ENCODE peak calls at places on chromosomes 3 and 15, in seven cellular contexts. One of them, this sample, is unnamed.

GRCh38 chr3:169661567-169662214 is 1.8 kb downstream of the MECOM start:
- DNase-seq in stimulated activated CD4-positive, alpha-beta T cell treated with anti-CD3 and anti-CD28 coated beads, TNF-alpha, amount 100 ng/mL, for 1 hour: no peak
- DNase-seq in T-helper 9 cell: no peak
- DNase-seq in RCC 7860: no peak
- DNase-seq in stimulated activated naive CD8-positive, alpha-beta T cell treated with anti-CD3 and anti-CD28 coated beads, Interleukin-15, Interleukin-2, amounts not matched to agents 100 U/mL and 50 U/mL, for 24 hours: peak
- DNase-seq in ACHN: peak
- DNase-seq in activated CD8-positive, alpha-beta memory T cell treated with anti-CD3 and anti-CD28 coated beads for 1 hour: no peak
- DNase-seq in this sample: peak

GRCh38 chr15:100769975-100770340 is 109.7 kb upstream of the ALDH1A3 start:
- DNase-seq in ACHN: no peak
- DNase-seq in activated CD8-positive, alpha-beta memory T cell treated with anti-CD3 and anti-CD28 coated beads for 1 hour: no peak
- DNase-seq in T-helper 9 cell: no peak
- DNase-seq in stimulated activated naive CD8-positive, alpha-beta T cell treated with anti-CD3 and anti-CD28 coated beads, Interleukin-15, Interleukin-2, amounts not matched to agents 100 U/mL and 50 U/mL, for 24 hours: no peak
- DNase-seq in RCC 7860: no peak
- DNase-seq in stimulated activated CD4-positive, alpha-beta T cell treated with anti-CD3 and anti-CD28 coated beads, TNF-alpha, amount 100 ng/mL, for 1 hour: no peak
- DNase-seq in this sample: no peak

GRCh38 chr15:72375501-72375845 is 341 bp downstream of the HEXA start:
- DNase-seq in T-helper 9 cell: no peak
- DNase-seq in ACHN: no peak
- DNase-seq in stimulated activated CD4-positive, alpha-beta T cell treated with anti-CD3 and anti-CD28 coated beads, TNF-alpha, amount 100 ng/mL, for 1 hour: no peak
- DNase-seq in RCC 7860: no peak
- DNase-seq in activated CD8-positive, alpha-beta memory T cell treated with anti-CD3 and anti-CD28 coated beads for 1 hour: peak
- DNase-seq in stimulated activated naive CD8-positive, alpha-beta T cell treated with anti-CD3 and anti-CD28 coated beads, Interleukin-15, Interleukin-2, amounts not matched to agents 100 U/mL and 50 U/mL, for 24 hours: no peak
- DNase-seq in this sample: peak

GRCh38 chr3:37179144-37179967 is 5.0 kb upstream of the LRRFIP2 start:
- DNase-seq in T-helper 9 cell: no peak
- DNase-seq in activated CD8-positive, alpha-beta memory T cell treated with anti-CD3 and anti-CD28 coated beads for 1 hour: no peak
- DNase-seq in stimulated activated naive CD8-positive, alpha-beta T cell treated with anti-CD3 and anti-CD28 coated beads, Interleukin-15, Interleukin-2, amounts not matched to agents 100 U/mL and 50 U/mL, for 24 hours: no peak
- DNase-seq in RCC 7860: peak
- DNase-seq in ACHN: peak
- DNase-seq in stimulated activated CD4-positive, alpha-beta T cell treated with anti-CD3 and anti-CD28 coated beads, TNF-alpha, amount 100 ng/mL, for 1 hour: no peak
- DNase-seq in this sample: no peak

GRCh38 chr3:19934098-19934566 is at the start of gene EFHB:
- DNase-seq in ACHN: no peak
- DNase-seq in RCC 7860: no peak
- DNase-seq in stimulated activated naive CD8-positive, alpha-beta T cell treated with anti-CD3 and anti-CD28 coated beads, Interleukin-15, Interleukin-2, amounts not matched to agents 100 U/mL and 50 U/mL, for 24 hours: peak
- DNase-seq in stimulated activated CD4-positive, alpha-beta T cell treated with anti-CD3 and anti-CD28 coated beads, TNF-alpha, amount 100 ng/mL, for 1 hour: no peak
- DNase-seq in T-helper 9 cell: no peak
- DNase-seq in activated CD8-positive, alpha-beta memory T cell treated with anti-CD3 and anti-CD28 coated beads for 1 hour: no peak
- DNase-seq in this sample: peak

GRCh38 chr3:183560607-183561006 is 5.1 kb upstream of the KLHL6 start:
- DNase-seq in stimulated activated naive CD8-positive, alpha-beta T cell treated with anti-CD3 and anti-CD28 coated beads, Interleukin-15, Interleukin-2, amounts not matched to agents 100 U/mL and 50 U/mL, for 24 hours: no peak
- DNase-seq in activated CD8-positive, alpha-beta memory T cell treated with anti-CD3 and anti-CD28 coated beads for 1 hour: no peak
- DNase-seq in ACHN: peak
- DNase-seq in T-helper 9 cell: no peak
- DNase-seq in RCC 7860: no peak
- DNase-seq in stimulated activated CD4-positive, alpha-beta T cell treated with anti-CD3 and anti-CD28 coated beads, TNF-alpha, amount 100 ng/mL, for 1 hour: no peak
- DNase-seq in this sample: peak

GRCh38 chr3:136377499-136377898 is 127.4 kb downstream of the PCCB start:
- DNase-seq in ACHN: no peak
- DNase-seq in stimulated activated naive CD8-positive, alpha-beta T cell treated with anti-CD3 and anti-CD28 coated beads, Interleukin-15, Interleukin-2, amounts not matched to agents 100 U/mL and 50 U/mL, for 24 hours: no peak
- DNase-seq in activated CD8-positive, alpha-beta memory T cell treated with anti-CD3 and anti-CD28 coated beads for 1 hour: no peak
- DNase-seq in RCC 7860: no peak
- DNase-seq in T-helper 9 cell: no peak
- DNase-seq in stimulated activated CD4-positive, alpha-beta T cell treated with anti-CD3 and anti-CD28 coated beads, TNF-alpha, amount 100 ng/mL, for 1 hour: no peak
- DNase-seq in this sample: no peak

GRCh38 chr3:123346726-123347125 is 102.2 kb downstream of the ADCY5 start:
- DNase-seq in T-helper 9 cell: no peak
- DNase-seq in stimulated activated naive CD8-positive, alpha-beta T cell treated with anti-CD3 and anti-CD28 coated beads, Interleukin-15, Interleukin-2, amounts not matched to agents 100 U/mL and 50 U/mL, for 24 hours: no peak
- DNase-seq in activated CD8-positive, alpha-beta memory T cell treated with anti-CD3 and anti-CD28 coated beads for 1 hour: no peak
- DNase-seq in ACHN: no peak
- DNase-seq in stimulated activated CD4-positive, alpha-beta T cell treated with anti-CD3 and anti-CD28 coated beads, TNF-alpha, amount 100 ng/mL, for 1 hour: no peak
- DNase-seq in RCC 7860: no peak
- DNase-seq in this sample: no peak

GRCh38 chr3:174536319-174536718 is 322.8 kb upstream of the NAALADL2 start:
- DNase-seq in ACHN: no peak
- DNase-seq in RCC 7860: no peak
- DNase-seq in activated CD8-positive, alpha-beta memory T cell treated with anti-CD3 and anti-CD28 coated beads for 1 hour: no peak
- DNase-seq in stimulated activated naive CD8-positive, alpha-beta T cell treated with anti-CD3 and anti-CD28 coated beads, Interleukin-15, Interleukin-2, amounts not matched to agents 100 U/mL and 50 U/mL, for 24 hours: no peak
- DNase-seq in stimulated activated CD4-positive, alpha-beta T cell treated with anti-CD3 and anti-CD28 coated beads, TNF-alpha, amount 100 ng/mL, for 1 hour: no peak
- DNase-seq in T-helper 9 cell: no peak
- DNase-seq in this sample: no peak

GRCh38 chr15:40336129-40337122 is 4.3 kb downstream of the CCDC9B start:
- DNase-seq in T-helper 9 cell: no peak
- DNase-seq in stimulated activated naive CD8-positive, alpha-beta T cell treated with anti-CD3 and anti-CD28 coated beads, Interleukin-15, Interleukin-2, amounts not matched to agents 100 U/mL and 50 U/mL, for 24 hours: peak
- DNase-seq in RCC 7860: no peak
- DNase-seq in stimulated activated CD4-positive, alpha-beta T cell treated with anti-CD3 and anti-CD28 coated beads, TNF-alpha, amount 100 ng/mL, for 1 hour: no peak
- DNase-seq in ACHN: no peak
- DNase-seq in activated CD8-positive, alpha-beta memory T cell treated with anti-CD3 and anti-CD28 coated beads for 1 hour: no peak
- DNase-seq in this sample: no peak

GRCh38 chr15:38275951-38276350 is 23.3 kb downstream of the SPRED1 start:
- DNase-seq in RCC 7860: no peak
- DNase-seq in stimulated activated CD4-positive, alpha-beta T cell treated with anti-CD3 and anti-CD28 coated beads, TNF-alpha, amount 100 ng/mL, for 1 hour: no peak
- DNase-seq in ACHN: no peak
- DNase-seq in stimulated activated naive CD8-positive, alpha-beta T cell treated with anti-CD3 and anti-CD28 coated beads, Interleukin-15, Interleukin-2, amounts not matched to agents 100 U/mL and 50 U/mL, for 24 hours: no peak
- DNase-seq in activated CD8-positive, alpha-beta memory T cell treated with anti-CD3 and anti-CD28 coated beads for 1 hour: no peak
- DNase-seq in T-helper 9 cell: no peak
- DNase-seq in this sample: no peak

GRCh38 chr15:31434418-31435255 is 108.0 kb downstream of the KLF13 start:
- DNase-seq in RCC 7860: no peak
- DNase-seq in ACHN: no peak
- DNase-seq in stimulated activated naive CD8-positive, alpha-beta T cell treated with anti-CD3 and anti-CD28 coated beads, Interleukin-15, Interleukin-2, amounts not matched to agents 100 U/mL and 50 U/mL, for 24 hours: peak
- DNase-seq in T-helper 9 cell: peak
- DNase-seq in stimulated activated CD4-positive, alpha-beta T cell treated with anti-CD3 and anti-CD28 coated beads, TNF-alpha, amount 100 ng/mL, for 1 hour: peak
- DNase-seq in activated CD8-positive, alpha-beta memory T cell treated with anti-CD3 and anti-CD28 coated beads for 1 hour: peak
- DNase-seq in this sample: no peak

GRCh38 chr15:35547775-35548364 is 1.9 kb upstream of the DPH6 start:
- DNase-seq in ACHN: no peak
- DNase-seq in stimulated activated CD4-positive, alpha-beta T cell treated with anti-CD3 and anti-CD28 coated beads, TNF-alpha, amount 100 ng/mL, for 1 hour: no peak
- DNase-seq in activated CD8-positive, alpha-beta memory T cell treated with anti-CD3 and anti-CD28 coated beads for 1 hour: no peak
- DNase-seq in RCC 7860: no peak
- DNase-seq in T-helper 9 cell: no peak
- DNase-seq in stimulated activated naive CD8-positive, alpha-beta T cell treated with anti-CD3 and anti-CD28 coated beads, Interleukin-15, Interleukin-2, amounts not matched to agents 100 U/mL and 50 U/mL, for 24 hours: no peak
- DNase-seq in this sample: no peak

GRCh38 chr3:69890691-69891090 is 108.8 kb upstream of the SAMMSON start:
- DNase-seq in stimulated activated naive CD8-positive, alpha-beta T cell treated with anti-CD3 and anti-CD28 coated beads, Interleukin-15, Interleukin-2, amounts not matched to agents 100 U/mL and 50 U/mL, for 24 hours: no peak
- DNase-seq in activated CD8-positive, alpha-beta memory T cell treated with anti-CD3 and anti-CD28 coated beads for 1 hour: no peak
- DNase-seq in RCC 7860: no peak
- DNase-seq in stimulated activated CD4-positive, alpha-beta T cell treated with anti-CD3 and anti-CD28 coated beads, TNF-alpha, amount 100 ng/mL, for 1 hour: no peak
- DNase-seq in T-helper 9 cell: no peak
- DNase-seq in ACHN: no peak
- DNase-seq in this sample: no peak

GRCh38 chr3:155411500-155412223 is 118.2 kb upstream of the STRIT1 start:
- DNase-seq in stimulated activated naive CD8-positive, alpha-beta T cell treated with anti-CD3 and anti-CD28 coated beads, Interleukin-15, Interleukin-2, amounts not matched to agents 100 U/mL and 50 U/mL, for 24 hours: no peak
- DNase-seq in RCC 7860: no peak
- DNase-seq in stimulated activated CD4-positive, alpha-beta T cell treated with anti-CD3 and anti-CD28 coated beads, TNF-alpha, amount 100 ng/mL, for 1 hour: no peak
- DNase-seq in activated CD8-positive, alpha-beta memory T cell treated with anti-CD3 and anti-CD28 coated beads for 1 hour: no peak
- DNase-seq in ACHN: no peak
- DNase-seq in T-helper 9 cell: no peak
- DNase-seq in this sample: peak

GRCh38 chr3:195802261-195802701 is 9.4 kb downstream of the MUC4 start:
- DNase-seq in stimulated activated CD4-positive, alpha-beta T cell treated with anti-CD3 and anti-CD28 coated beads, TNF-alpha, amount 100 ng/mL, for 1 hour: no peak
- DNase-seq in T-helper 9 cell: no peak
- DNase-seq in ACHN: no peak
- DNase-seq in stimulated activated naive CD8-positive, alpha-beta T cell treated with anti-CD3 and anti-CD28 coated beads, Interleukin-15, Interleukin-2, amounts not matched to agents 100 U/mL and 50 U/mL, for 24 hours: peak
- DNase-seq in activated CD8-positive, alpha-beta memory T cell treated with anti-CD3 and anti-CD28 coated beads for 1 hour: no peak
- DNase-seq in RCC 7860: no peak
- DNase-seq in this sample: no peak

GRCh38 chr3:7309707-7310106 is 448.8 kb downstream of the GRM7 start:
- DNase-seq in RCC 7860: no peak
- DNase-seq in T-helper 9 cell: no peak
- DNase-seq in activated CD8-positive, alpha-beta memory T cell treated with anti-CD3 and anti-CD28 coated beads for 1 hour: no peak
- DNase-seq in stimulated activated CD4-positive, alpha-beta T cell treated with anti-CD3 and anti-CD28 coated beads, TNF-alpha, amount 100 ng/mL, for 1 hour: no peak
- DNase-seq in stimulated activated naive CD8-positive, alpha-beta T cell treated with anti-CD3 and anti-CD28 coated beads, Interleukin-15, Interleukin-2, amounts not matched to agents 100 U/mL and 50 U/mL, for 24 hours: no peak
- DNase-seq in ACHN: peak
- DNase-seq in this sample: no peak

GRCh38 chr3:87227835-87228144 is 681 bp downstream of the CHMP2B start:
- DNase-seq in stimulated activated CD4-positive, alpha-beta T cell treated with anti-CD3 and anti-CD28 coated beads, TNF-alpha, amount 100 ng/mL, for 1 hour: no peak
- DNase-seq in stimulated activated naive CD8-positive, alpha-beta T cell treated with anti-CD3 and anti-CD28 coated beads, Interleukin-15, Interleukin-2, amounts not matched to agents 100 U/mL and 50 U/mL, for 24 hours: no peak
- DNase-seq in RCC 7860: no peak
- DNase-seq in activated CD8-positive, alpha-beta memory T cell treated with anti-CD3 and anti-CD28 coated beads for 1 hour: no peak
- DNase-seq in ACHN: no peak
- DNase-seq in T-helper 9 cell: no peak
- DNase-seq in this sample: no peak

GRCh38 chr15:79673416-79674123 is 223.2 kb downstream of the MTHFS start:
- DNase-seq in ACHN: peak
- DNase-seq in stimulated activated naive CD8-positive, alpha-beta T cell treated with anti-CD3 and anti-CD28 coated beads, Interleukin-15, Interleukin-2, amounts not matched to agents 100 U/mL and 50 U/mL, for 24 hours: peak
- DNase-seq in stimulated activated CD4-positive, alpha-beta T cell treated with anti-CD3 and anti-CD28 coated beads, TNF-alpha, amount 100 ng/mL, for 1 hour: no peak
- DNase-seq in RCC 7860: peak
- DNase-seq in T-helper 9 cell: no peak
- DNase-seq in activated CD8-positive, alpha-beta memory T cell treated with anti-CD3 and anti-CD28 coated beads for 1 hour: no peak
- DNase-seq in this sample: no peak

GRCh38 chr15:76059320-76060097 is at the start of gene TMEM266:
- DNase-seq in activated CD8-positive, alpha-beta memory T cell treated with anti-CD3 and anti-CD28 coated beads for 1 hour: no peak
- DNase-seq in ACHN: peak
- DNase-seq in T-helper 9 cell: peak
- DNase-seq in stimulated activated naive CD8-positive, alpha-beta T cell treated with anti-CD3 and anti-CD28 coated beads, Interleukin-15, Interleukin-2, amounts not matched to agents 100 U/mL and 50 U/mL, for 24 hours: peak
- DNase-seq in stimulated activated CD4-positive, alpha-beta T cell treated with anti-CD3 and anti-CD28 coated beads, TNF-alpha, amount 100 ng/mL, for 1 hour: no peak
- DNase-seq in RCC 7860: no peak
- DNase-seq in this sample: peak

GRCh38 chr3:42827654-42828053 is 18.4 kb downstream of the ACKR2 start:
- DNase-seq in activated CD8-positive, alpha-beta memory T cell treated with anti-CD3 and anti-CD28 coated beads for 1 hour: no peak
- DNase-seq in T-helper 9 cell: no peak
- DNase-seq in RCC 7860: no peak
- DNase-seq in stimulated activated naive CD8-positive, alpha-beta T cell treated with anti-CD3 and anti-CD28 coated beads, Interleukin-15, Interleukin-2, amounts not matched to agents 100 U/mL and 50 U/mL, for 24 hours: no peak
- DNase-seq in ACHN: no peak
- DNase-seq in stimulated activated CD4-positive, alpha-beta T cell treated with anti-CD3 and anti-CD28 coated beads, TNF-alpha, amount 100 ng/mL, for 1 hour: no peak
- DNase-seq in this sample: no peak

GRCh38 chr15:40821195-40821594 is 7.3 kb downstream of the PPP1R14D start:
- DNase-seq in RCC 7860: no peak
- DNase-seq in activated CD8-positive, alpha-beta memory T cell treated with anti-CD3 and anti-CD28 coated beads for 1 hour: no peak
- DNase-seq in stimulated activated naive CD8-positive, alpha-beta T cell treated with anti-CD3 and anti-CD28 coated beads, Interleukin-15, Interleukin-2, amounts not matched to agents 100 U/mL and 50 U/mL, for 24 hours: no peak
- DNase-seq in T-helper 9 cell: no peak
- DNase-seq in ACHN: no peak
- DNase-seq in stimulated activated CD4-positive, alpha-beta T cell treated with anti-CD3 and anti-CD28 coated beads, TNF-alpha, amount 100 ng/mL, for 1 hour: no peak
- DNase-seq in this sample: no peak

GRCh38 chr3:30473374-30474051 is 132.9 kb upstream of the TGFBR2 start:
- DNase-seq in T-helper 9 cell: no peak
- DNase-seq in RCC 7860: no peak
- DNase-seq in activated CD8-positive, alpha-beta memory T cell treated with anti-CD3 and anti-CD28 coated beads for 1 hour: no peak
- DNase-seq in stimulated activated naive CD8-positive, alpha-beta T cell treated with anti-CD3 and anti-CD28 coated beads, Interleukin-15, Interleukin-2, amounts not matched to agents 100 U/mL and 50 U/mL, for 24 hours: no peak
- DNase-seq in ACHN: no peak
- DNase-seq in stimulated activated CD4-positive, alpha-beta T cell treated with anti-CD3 and anti-CD28 coated beads, TNF-alpha, amount 100 ng/mL, for 1 hour: no peak
- DNase-seq in this sample: no peak

GRCh38 chr3:127324913-127325629 is 37.2 kb upstream of the PRR20G start:
- DNase-seq in ACHN: no peak
- DNase-seq in RCC 7860: no peak
- DNase-seq in T-helper 9 cell: no peak
- DNase-seq in activated CD8-positive, alpha-beta memory T cell treated with anti-CD3 and anti-CD28 coated beads for 1 hour: no peak
- DNase-seq in stimulated activated CD4-positive, alpha-beta T cell treated with anti-CD3 and anti-CD28 coated beads, TNF-alpha, amount 100 ng/mL, for 1 hour: no peak
- DNase-seq in stimulated activated naive CD8-positive, alpha-beta T cell treated with anti-CD3 and anti-CD28 coated beads, Interleukin-15, Interleukin-2, amounts not matched to agents 100 U/mL and 50 U/mL, for 24 hours: no peak
- DNase-seq in this sample: no peak

GRCh38 chr3:194871864-194872668 is 186.4 kb downstream of the FAM43A start:
- DNase-seq in stimulated activated CD4-positive, alpha-beta T cell treated with anti-CD3 and anti-CD28 coated beads, TNF-alpha, amount 100 ng/mL, for 1 hour: no peak
- DNase-seq in RCC 7860: peak
- DNase-seq in ACHN: peak
- DNase-seq in stimulated activated naive CD8-positive, alpha-beta T cell treated with anti-CD3 and anti-CD28 coated beads, Interleukin-15, Interleukin-2, amounts not matched to agents 100 U/mL and 50 U/mL, for 24 hours: no peak
- DNase-seq in T-helper 9 cell: no peak
- DNase-seq in activated CD8-positive, alpha-beta memory T cell treated with anti-CD3 and anti-CD28 coated beads for 1 hour: no peak
- DNase-seq in this sample: peak

GRCh38 chr15:34607832-34608231 is 24.4 kb upstream of the GOLGA8B start:
- DNase-seq in stimulated activated naive CD8-positive, alpha-beta T cell treated with anti-CD3 and anti-CD28 coated beads, Interleukin-15, Interleukin-2, amounts not matched to agents 100 U/mL and 50 U/mL, for 24 hours: no peak
- DNase-seq in stimulated activated CD4-positive, alpha-beta T cell treated with anti-CD3 and anti-CD28 coated beads, TNF-alpha, amount 100 ng/mL, for 1 hour: no peak
- DNase-seq in RCC 7860: no peak
- DNase-seq in activated CD8-positive, alpha-beta memory T cell treated with anti-CD3 and anti-CD28 coated beads for 1 hour: no peak
- DNase-seq in ACHN: no peak
- DNase-seq in T-helper 9 cell: no peak
- DNase-seq in this sample: no peak

GRCh38 chr3:57261119-57261518 is 31.4 kb downstream of the ASB14 start:
- DNase-seq in ACHN: no peak
- DNase-seq in stimulated activated naive CD8-positive, alpha-beta T cell treated with anti-CD3 and anti-CD28 coated beads, Interleukin-15, Interleukin-2, amounts not matched to agents 100 U/mL and 50 U/mL, for 24 hours: no peak
- DNase-seq in activated CD8-positive, alpha-beta memory T cell treated with anti-CD3 and anti-CD28 coated beads for 1 hour: no peak
- DNase-seq in RCC 7860: no peak
- DNase-seq in stimulated activated CD4-positive, alpha-beta T cell treated with anti-CD3 and anti-CD28 coated beads, TNF-alpha, amount 100 ng/mL, for 1 hour: no peak
- DNase-seq in T-helper 9 cell: no peak
- DNase-seq in this sample: no peak

GRCh38 chr3:134376385-134376765 is 2.1 kb upstream of the AMOTL2 start:
- DNase-seq in activated CD8-positive, alpha-beta memory T cell treated with anti-CD3 and anti-CD28 coated beads for 1 hour: no peak
- DNase-seq in T-helper 9 cell: no peak
- DNase-seq in stimulated activated naive CD8-positive, alpha-beta T cell treated with anti-CD3 and anti-CD28 coated beads, Interleukin-15, Interleukin-2, amounts not matched to agents 100 U/mL and 50 U/mL, for 24 hours: no peak
- DNase-seq in stimulated activated CD4-positive, alpha-beta T cell treated with anti-CD3 and anti-CD28 coated beads, TNF-alpha, amount 100 ng/mL, for 1 hour: no peak
- DNase-seq in RCC 7860: no peak
- DNase-seq in ACHN: no peak
- DNase-seq in this sample: no peak

GRCh38 chr3:186164696-186165095 is 55.8 kb upstream of the ETV5 start:
- DNase-seq in stimulated activated CD4-positive, alpha-beta T cell treated with anti-CD3 and anti-CD28 coated beads, TNF-alpha, amount 100 ng/mL, for 1 hour: no peak
- DNase-seq in ACHN: no peak
- DNase-seq in activated CD8-positive, alpha-beta memory T cell treated with anti-CD3 and anti-CD28 coated beads for 1 hour: no peak
- DNase-seq in RCC 7860: no peak
- DNase-seq in T-helper 9 cell: no peak
- DNase-seq in stimulated activated naive CD8-positive, alpha-beta T cell treated with anti-CD3 and anti-CD28 coated beads, Interleukin-15, Interleukin-2, amounts not matched to agents 100 U/mL and 50 U/mL, for 24 hours: no peak
- DNase-seq in this sample: no peak

GRCh38 chr15:68205949-68206539 is 912 bp upstream of the CALML4 start:
- DNase-seq in T-helper 9 cell: no peak
- DNase-seq in stimulated activated CD4-positive, alpha-beta T cell treated with anti-CD3 and anti-CD28 coated beads, TNF-alpha, amount 100 ng/mL, for 1 hour: no peak
- DNase-seq in RCC 7860: no peak
- DNase-seq in stimulated activated naive CD8-positive, alpha-beta T cell treated with anti-CD3 and anti-CD28 coated beads, Interleukin-15, Interleukin-2, amounts not matched to agents 100 U/mL and 50 U/mL, for 24 hours: no peak
- DNase-seq in ACHN: no peak
- DNase-seq in activated CD8-positive, alpha-beta memory T cell treated with anti-CD3 and anti-CD28 coated beads for 1 hour: no peak
- DNase-seq in this sample: peak

GRCh38 chr15:27813139-27813538 is 286.0 kb downstream of the OCA2 start:
- DNase-seq in RCC 7860: no peak
- DNase-seq in activated CD8-positive, alpha-beta memory T cell treated with anti-CD3 and anti-CD28 coated beads for 1 hour: no peak
- DNase-seq in stimulated activated CD4-positive, alpha-beta T cell treated with anti-CD3 and anti-CD28 coated beads, TNF-alpha, amount 100 ng/mL, for 1 hour: no peak
- DNase-seq in stimulated activated naive CD8-positive, alpha-beta T cell treated with anti-CD3 and anti-CD28 coated beads, Interleukin-15, Interleukin-2, amounts not matched to agents 100 U/mL and 50 U/mL, for 24 hours: no peak
- DNase-seq in ACHN: no peak
- DNase-seq in T-helper 9 cell: no peak
- DNase-seq in this sample: no peak

GRCh38 chr15:73573572-73573971 is 59.6 kb downstream of the NPTN start:
- DNase-seq in stimulated activated naive CD8-positive, alpha-beta T cell treated with anti-CD3 and anti-CD28 coated beads, Interleukin-15, Interleukin-2, amounts not matched to agents 100 U/mL and 50 U/mL, for 24 hours: no peak
- DNase-seq in stimulated activated CD4-positive, alpha-beta T cell treated with anti-CD3 and anti-CD28 coated beads, TNF-alpha, amount 100 ng/mL, for 1 hour: no peak
- DNase-seq in ACHN: no peak
- DNase-seq in RCC 7860: no peak
- DNase-seq in activated CD8-positive, alpha-beta memory T cell treated with anti-CD3 and anti-CD28 coated beads for 1 hour: no peak
- DNase-seq in T-helper 9 cell: no peak
- DNase-seq in this sample: no peak

This sample was measured in Calu3.